ENCODE peak calls at places on chromosome 6, in seven cellular contexts. One of them, this sample, is unnamed. For H3K79me1, the result is how much of the 10 kb centered on the place peaks cover.

GRCh38 chr6:151065027-151065815 is 174.5 kb upstream of the AKAP12 start:
- DNase-seq in neuronal stem cell: no peak
- DNase-seq in trophoblast cell: no peak
- DNase-seq in mesenchymal stem cell: no peak
- DNase-seq in H1: peak
- DNase-seq in mesendoderm: no peak
- DNase-seq in IMR-90: no peak
- DNase-seq in this sample: no peak

GRCh38 chr6:114315841-114316595 is 26.8 kb downstream of the HS3ST5 start:
- DNase-seq in mesendoderm: no peak
- DNase-seq in neuronal stem cell: no peak
- DNase-seq in trophoblast cell: no peak
- DNase-seq in IMR-90: no peak
- DNase-seq in H1: no peak
- DNase-seq in mesenchymal stem cell: no peak
- DNase-seq in this sample: no peak

GRCh38 chr6:16514249-16514648 is 247.0 kb downstream of the ATXN1 start:
- DNase-seq in mesenchymal stem cell: peak
- DNase-seq in H1: no peak
- DNase-seq in mesendoderm: peak
- DNase-seq in trophoblast cell: peak
- DNase-seq in neuronal stem cell: no peak
- DNase-seq in IMR-90: peak
- DNase-seq in this sample: peak

GRCh38 chr6:138028893-138029292 is 78.3 kb downstream of the PERP start:
- DNase-seq in neuronal stem cell: no peak
- DNase-seq in mesendoderm: no peak
- DNase-seq in trophoblast cell: no peak
- DNase-seq in IMR-90: no peak
- DNase-seq in mesenchymal stem cell: no peak
- DNase-seq in H1: no peak
- DNase-seq in this sample: no peak

GRCh38 chr6:11778648-11779307 is at the start of gene ADTRP:
- DNase-seq in trophoblast cell: no peak
- DNase-seq in IMR-90: no peak
- DNase-seq in mesenchymal stem cell: no peak
- DNase-seq in H1: no peak
- DNase-seq in mesendoderm: peak
- DNase-seq in neuronal stem cell: no peak
- DNase-seq in this sample: no peak

GRCh38 chr6:46013639-46014038 is 2.0 kb downstream of the CLIC5 start:
- DNase-seq in mesenchymal stem cell: no peak
- DNase-seq in H1: no peak
- DNase-seq in trophoblast cell: no peak
- DNase-seq in mesendoderm: peak
- DNase-seq in neuronal stem cell: no peak
- DNase-seq in IMR-90: no peak
- DNase-seq in this sample: no peak

GRCh38 chr6:32607988-32608298 is 18.3 kb upstream of the HLA-DRB1 start:
- DNase-seq in trophoblast cell: no peak
- DNase-seq in IMR-90: no peak
- DNase-seq in neuronal stem cell: no peak
- DNase-seq in mesendoderm: no peak
- DNase-seq in H1: no peak
- DNase-seq in mesenchymal stem cell: no peak
- DNase-seq in this sample: no peak

GRCh38 chr6:7541175-7542064 is at the start of gene DSP:
- DNase-seq in neuronal stem cell: peak
- DNase-seq in mesenchymal stem cell: peak
- DNase-seq in H1: peak
- DNase-seq in trophoblast cell: peak
- DNase-seq in IMR-90: no peak
- DNase-seq in mesendoderm: peak
- DNase-seq in this sample: peak

GRCh38 chr6:160170018-160170680 is 48.5 kb downstream of the SLC22A1 start:
- DNase-seq in IMR-90: no peak
- DNase-seq in H1: no peak
- DNase-seq in mesenchymal stem cell: no peak
- DNase-seq in neuronal stem cell: no peak
- DNase-seq in trophoblast cell: no peak
- DNase-seq in mesendoderm: no peak
- DNase-seq in this sample: no peak

GRCh38 chr6:109491207-109491938 is 8.4 kb upstream of the ZBTB24 start:
- DNase-seq in mesendoderm: no peak
- DNase-seq in mesenchymal stem cell: peak
- DNase-seq in H1: no peak
- DNase-seq in trophoblast cell: no peak
- DNase-seq in IMR-90: peak
- DNase-seq in neuronal stem cell: no peak
- DNase-seq in this sample: no peak

GRCh38 chr6:10511477-10511876 is 9.7 kb upstream of the GCNT2 start:
- DNase-seq in H1: no peak
- DNase-seq in IMR-90: no peak
- DNase-seq in mesendoderm: no peak
- DNase-seq in mesenchymal stem cell: peak
- DNase-seq in neuronal stem cell: no peak
- DNase-seq in trophoblast cell: peak
- DNase-seq in this sample: no peak

GRCh38 chr6:139156571-139156970 is 21.7 kb downstream of the HECA start:
- DNase-seq in mesenchymal stem cell: no peak
- DNase-seq in neuronal stem cell: no peak
- DNase-seq in trophoblast cell: peak
- DNase-seq in mesendoderm: no peak
- DNase-seq in IMR-90: no peak
- DNase-seq in H1: no peak
- DNase-seq in this sample: no peak

GRCh38 chr6:38638941-38639497 is 710 bp downstream of the BTBD9 start:
- DNase-seq in trophoblast cell: peak
- DNase-seq in H1: no peak
- DNase-seq in neuronal stem cell: no peak
- DNase-seq in mesendoderm: no peak
- DNase-seq in mesenchymal stem cell: peak
- DNase-seq in IMR-90: peak
- DNase-seq in this sample: no peak

GRCh38 chr6:88302769-88303230 is 136.7 kb upstream of the CNR1 start:
- DNase-seq in mesendoderm: no peak
- DNase-seq in neuronal stem cell: no peak
- DNase-seq in H1: no peak
- DNase-seq in mesenchymal stem cell: no peak
- DNase-seq in IMR-90: no peak
- DNase-seq in trophoblast cell: no peak
- DNase-seq in this sample: no peak

GRCh38 chr6:144922120-144922722 is 637.1 kb downstream of the UTRN start:
- DNase-seq in IMR-90: peak
- DNase-seq in mesendoderm: no peak
- DNase-seq in mesenchymal stem cell: no peak
- DNase-seq in neuronal stem cell: no peak
- DNase-seq in trophoblast cell: no peak
- DNase-seq in H1: no peak
- DNase-seq in this sample: no peak

GRCh38 chr6:164889980-164890379 is 419.4 kb downstream of the C6orf118 start:
- DNase-seq in mesenchymal stem cell: no peak
- DNase-seq in neuronal stem cell: no peak
- DNase-seq in mesendoderm: no peak
- DNase-seq in IMR-90: no peak
- DNase-seq in H1: no peak
- DNase-seq in trophoblast cell: no peak
- DNase-seq in this sample: no peak
- H3K23ac ChIP-seq in mesenchymal stem cell: no peak
- H3K23ac ChIP-seq in neuronal stem cell: no peak
- H3K23ac ChIP-seq in mesendoderm: no peak
- H3K23ac ChIP-seq in IMR-90: no peak
- H3K23ac ChIP-seq in H1: no peak
- H3K23ac ChIP-seq in trophoblast cell: no peak
- H3K23ac ChIP-seq in this sample: no peak

GRCh38 chr6:168499045-168499650 is 58.2 kb downstream of the SMOC2 start:
- DNase-seq in IMR-90: no peak
- DNase-seq in mesenchymal stem cell: no peak
- DNase-seq in trophoblast cell: peak
- DNase-seq in H1: no peak
- DNase-seq in neuronal stem cell: no peak
- DNase-seq in mesendoderm: no peak
- DNase-seq in this sample: no peak
- H3K79me1 ChIP-seq in IMR-90: under half
- H3K79me1 ChIP-seq in mesenchymal stem cell: under half
- H3K79me1 ChIP-seq in trophoblast cell: under half
- H3K79me1 ChIP-seq in H1: under half
- H3K79me1 ChIP-seq in neuronal stem cell: under half
- H3K79me1 ChIP-seq in mesendoderm: under half
- H3K79me1 ChIP-seq in this sample: under half

GRCh38 chr6:169851641-169852503 is 100.5 kb downstream of the ERMARD start:
- DNase-seq in H1: peak
- DNase-seq in IMR-90: no peak
- DNase-seq in neuronal stem cell: no peak
- DNase-seq in mesendoderm: peak
- DNase-seq in trophoblast cell: no peak
- DNase-seq in mesenchymal stem cell: peak
- DNase-seq in this sample: no peak
- H3K27ac ChIP-seq in H1: no peak
- H3K27ac ChIP-seq in IMR-90: no peak
- H3K27ac ChIP-seq in neuronal stem cell: peak
- H3K27ac ChIP-seq in mesendoderm: no peak
- H3K27ac ChIP-seq in trophoblast cell: no peak
- H3K27ac ChIP-seq in mesenchymal stem cell: no peak
- H3K27ac ChIP-seq in this sample: no peak

GRCh38 chr6:112640895-112641294 is 293.8 kb downstream of the RFPL4B start:
- DNase-seq in trophoblast cell: peak
- DNase-seq in mesendoderm: no peak
- DNase-seq in IMR-90: peak
- DNase-seq in neuronal stem cell: no peak
- DNase-seq in H1: no peak
- DNase-seq in mesenchymal stem cell: peak
- DNase-seq in this sample: no peak
- H3K23ac ChIP-seq in trophoblast cell: no peak
- H3K23ac ChIP-seq in mesendoderm: no peak
- H3K23ac ChIP-seq in IMR-90: no peak
- H3K23ac ChIP-seq in neuronal stem cell: no peak
- H3K23ac ChIP-seq in H1: no peak
- H3K23ac ChIP-seq in mesenchymal stem cell: no peak
- H3K23ac ChIP-seq in this sample: no peak

GRCh38 chr6:97176468-97176867 is 106.5 kb downstream of the MMS22L start:
- DNase-seq in H1: no peak
- DNase-seq in neuronal stem cell: no peak
- DNase-seq in mesenchymal stem cell: no peak
- DNase-seq in IMR-90: no peak
- DNase-seq in mesendoderm: no peak
- DNase-seq in trophoblast cell: peak
- DNase-seq in this sample: no peak
- H3K79me1 ChIP-seq in H1: under half
- H3K79me1 ChIP-seq in neuronal stem cell: under half
- H3K79me1 ChIP-seq in mesenchymal stem cell: under half
- H3K79me1 ChIP-seq in IMR-90: under half
- H3K79me1 ChIP-seq in mesendoderm: under half
- H3K79me1 ChIP-seq in trophoblast cell: under half
- H3K79me1 ChIP-seq in this sample: under half